ENCODE peak calls at places on chromosomes 5 and 9, in four cellular contexts. R is CD8-positive, alpha-beta T cell; O is cardiac muscle cell; N is neuronal stem cell. V is an unnamed sample.

GRCh38 chr9:102101723-102102122 is 363.3 kb upstream of the GRIN3A start:
- DNase-seq in R (no peak), O (no peak), N (no peak), V (no peak)

GRCh38 chr5:56676091-56676768 is 139.1 kb upstream of the MAP3K1 start:
- DNase-seq in R (no peak), O (no peak), N (no peak), V (no peak)

GRCh38 chr5:138752341-138752950 is 779 bp upstream of the CTNNA1 start:
- DNase-seq in R (no peak), O (peak), N (peak), V (no peak)

GRCh38 chr5:107553063-107553676 is 117.6 kb downstream of the EFNA5 start:
- DNase-seq in R (no peak), O (peak), N (no peak), V (no peak)

GRCh38 chr5:26807231-26808199 is 230.9 kb downstream of the CDH9 start:
- DNase-seq in R (no peak), O (no peak), N (no peak), V (no peak)

GRCh38 chr5:103645816-103646215 is 83.2 kb upstream of the NUDT12 start:
- DNase-seq in R (no peak), O (no peak), N (no peak), V (no peak)

GRCh38 chr5:115602585-115603125 is 376 bp upstream of the TICAM2 start:
- DNase-seq in R (no peak), O (no peak), N (peak), V (no peak)

GRCh38 chr9:101028346-101029299 is at the start of gene PLPPR1:
- DNase-seq in R (no peak), O (peak), N (peak), V (peak)

GRCh38 chr5:179623906-179624741 is 653 bp upstream of the HNRNPH1 start:
- DNase-seq in R (peak), O (peak), N (no peak), V (peak)

GRCh38 chr9:118222375-118222774 is 518.2 kb downstream of the TLR4 start:
- DNase-seq in R (no peak), O (no peak), N (peak), V (no peak)

GRCh38 chr5:84287964-84288363 is 96.7 kb downstream of the EDIL3 start:
- DNase-seq in R (no peak), O (peak), N (no peak), V (peak)

GRCh38 chr9:135288941-135289534 is 190.5 kb upstream of the PPP1R26 start:
- DNase-seq in R (no peak), O (no peak), N (no peak), V (no peak)

GRCh38 chr9:68472119-68472518 is 68.6 kb downstream of the TMEM252 start:
- DNase-seq in R (no peak), O (no peak), N (no peak), V (no peak)

GRCh38 chr5:116502616-116503015 is 72.0 kb downstream of the SEMA6A start:
- DNase-seq in R (no peak), O (peak), N (no peak), V (no peak)

GRCh38 chr5:116788851-116789403 is 214.3 kb upstream of the SEMA6A start:
- DNase-seq in R (no peak), O (no peak), N (no peak), V (no peak)

GRCh38 chr5:68374770-68375518 is 159.4 kb downstream of the PIK3R1 start:
- DNase-seq in R (no peak), O (peak), N (no peak), V (no peak)

GRCh38 chr5:71537681-71538080 is 49.5 kb upstream of the MCCC2 start:
- DNase-seq in R (no peak), O (peak), N (no peak), V (no peak)

GRCh38 chr9:37650873-37651768 is at the start of gene FRMPD1:
- DNase-seq in R (peak), O (peak), N (no peak), V (no peak)

GRCh38 chr9:75858497-75859092 is 31.9 kb upstream of the PCSK5 start:
- DNase-seq in R (no peak), O (no peak), N (no peak), V (no peak)

GRCh38 chr9:34685591-34685990 is 5.5 kb downstream of the CCL19 start:
- DNase-seq in R (no peak), O (no peak), N (no peak), V (no peak)

GRCh38 chr5:179240561-179240960 is 104.7 kb downstream of the ADAMTS2 start:
- DNase-seq in R (no peak), O (no peak), N (no peak), V (no peak)

GRCh38 chr9:79711874-79712273 is 140.1 kb downstream of the TLE4 start:
- DNase-seq in R (no peak), O (no peak), N (no peak), V (no peak)

GRCh38 chr9:123349691-123350480 is 6.1 kb upstream of the CRB2 start:
- DNase-seq in R (peak), O (peak), N (peak), V (no peak)

GRCh38 chr9:112041536-112042243 is 133.4 kb downstream of the SUSD1 start:
- DNase-seq in R (no peak), O (peak), N (no peak), V (peak)

GRCh38 chr5:113099822-113100221 is 123.2 kb downstream of the DCP2 start:
- DNase-seq in R (no peak), O (no peak), N (no peak), V (no peak)

GRCh38 chr9:124803911-124804310 is 27.0 kb downstream of the OLFML2A start:
- DNase-seq in R (no peak), O (no peak), N (no peak), V (no peak)

GRCh38 chr9:131278421-131279111 is 2.3 kb upstream of the FAM78A start:
- DNase-seq in R (no peak), O (no peak), N (no peak), V (no peak)

GRCh38 chr5:133902521-133903118 is 65.8 kb downstream of the C5orf15 start:
- DNase-seq in R (no peak), O (peak), N (no peak), V (no peak)

GRCh38 chr5:39424751-39425524 is at the start of gene DAB2:
- DNase-seq in R (peak), O (peak), N (peak), V (peak)

GRCh38 chr9:93304574-93305496 is 120.9 kb downstream of the WNK2 start:
- DNase-seq in R (no peak), O (peak), N (peak), V (no peak)

GRCh38 chr9:135329571-135330306 is 149.8 kb upstream of the PPP1R26 start:
- DNase-seq in R (no peak), O (no peak), N (no peak), V (no peak)

GRCh38 chr9:137305060-137305787 is 3.2 kb upstream of the NRARP start:
- DNase-seq in R (peak), O (peak), N (peak), V (no peak)

GRCh38 chr5:54387659-54388232 is 67.8 kb upstream of the HSPB3 start:
- DNase-seq in R (no peak), O (peak), N (no peak), V (no peak)

GRCh38 chr9:78982849-78983248 is 588.9 kb upstream of the TLE4 start:
- DNase-seq in R (no peak), O (peak), N (no peak), V (peak)

GRCh38 chr5:150538007-150538917 is 30.3 kb downstream of the NDST1 start:
- DNase-seq in R (no peak), O (peak), N (no peak), V (no peak)

GRCh38 chr9:97629136-97629535 is 4.0 kb downstream of the TSTD2 start:
- DNase-seq in R (no peak), O (no peak), N (no peak), V (no peak)

GRCh38 chr9:113484258-113484730 is 20.8 kb downstream of the RGS3 start:
- DNase-seq in R (no peak), O (peak), N (no peak), V (no peak)

GRCh38 chr9:80052830-80053229 is 481.1 kb downstream of the TLE4 start:
- DNase-seq in R (no peak), O (no peak), N (no peak), V (no peak)

GRCh38 chr5:177355162-177355867 is 2.4 kb upstream of the RGS14 start:
- DNase-seq in R (no peak), O (no peak), N (no peak), V (no peak)

GRCh38 chr5:177357459-177358332 is at the start of gene RGS14:
- DNase-seq in R (peak), O (peak), N (no peak), V (no peak)

GRCh38 chr5:177355868-177356168 is 1.9 kb upstream of the RGS14 start:
- DNase-seq in R (no peak), O (no peak), N (no peak), V (no peak)

GRCh38 chr5:177358333-177358939 is 712 bp downstream of the RGS14 start:
- DNase-seq in R (no peak), O (no peak), N (no peak), V (no peak)

DNA sequence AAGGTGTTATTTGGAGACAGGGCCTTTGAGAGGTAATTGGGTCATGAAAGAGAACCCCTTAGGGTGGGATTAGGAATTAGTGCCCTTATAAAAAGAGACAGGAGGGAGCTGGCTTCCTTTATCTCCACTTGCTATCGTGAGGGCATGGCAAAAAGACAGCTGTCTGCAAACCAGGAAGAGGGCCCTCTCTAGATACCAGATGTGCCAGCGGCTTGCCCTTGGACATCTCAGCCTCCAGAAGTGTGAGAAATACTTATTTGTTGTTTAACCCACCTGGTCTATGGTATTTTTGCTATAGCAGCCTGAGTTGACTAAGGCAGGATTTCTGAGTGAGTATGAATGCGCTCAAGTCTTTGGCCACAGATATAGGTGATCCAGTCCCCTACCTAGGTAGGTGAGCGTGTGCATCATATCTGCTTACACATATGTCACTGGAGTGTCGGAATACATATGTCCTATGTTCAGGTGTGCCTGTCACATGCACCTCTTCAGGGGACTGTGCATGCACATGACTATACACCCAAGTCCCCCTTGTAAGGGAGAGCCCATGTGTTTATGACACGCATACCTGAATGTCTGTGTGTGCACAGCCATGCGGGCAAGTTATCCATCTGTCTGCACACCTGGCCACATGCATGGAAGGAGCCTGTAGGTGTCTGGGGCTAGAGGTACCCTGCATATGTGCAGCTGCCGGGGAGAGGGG is 817 bp upstream of the RGS14 start:
- DNase-seq in R (no peak), O (no peak), N (no peak), V (no peak)
- H3K4me3 ChIP-seq in R (peak), O (no peak), N (no peak), V (no peak)

GRCh38 chr9:129036923-129037766 is 719 bp downstream of the MIGA2 start:
- DNase-seq in R (no peak), O (no peak), N (no peak), V (no peak)

GRCh38 chr9:129036241-129036922 is at the start of gene MIGA2:
- DNase-seq in R (peak), O (peak), N (peak), V (peak)

GRCh38 chr9:129040113-129040643 is 3.8 kb downstream of the MIGA2 start:
- DNase-seq in R (no peak), O (no peak), N (no peak), V (no peak)

GRCh38 chr9:129037767-129038098 is 1.3 kb downstream of the MIGA2 start:
- DNase-seq in R (no peak), O (peak), N (no peak), V (no peak)

DNA sequence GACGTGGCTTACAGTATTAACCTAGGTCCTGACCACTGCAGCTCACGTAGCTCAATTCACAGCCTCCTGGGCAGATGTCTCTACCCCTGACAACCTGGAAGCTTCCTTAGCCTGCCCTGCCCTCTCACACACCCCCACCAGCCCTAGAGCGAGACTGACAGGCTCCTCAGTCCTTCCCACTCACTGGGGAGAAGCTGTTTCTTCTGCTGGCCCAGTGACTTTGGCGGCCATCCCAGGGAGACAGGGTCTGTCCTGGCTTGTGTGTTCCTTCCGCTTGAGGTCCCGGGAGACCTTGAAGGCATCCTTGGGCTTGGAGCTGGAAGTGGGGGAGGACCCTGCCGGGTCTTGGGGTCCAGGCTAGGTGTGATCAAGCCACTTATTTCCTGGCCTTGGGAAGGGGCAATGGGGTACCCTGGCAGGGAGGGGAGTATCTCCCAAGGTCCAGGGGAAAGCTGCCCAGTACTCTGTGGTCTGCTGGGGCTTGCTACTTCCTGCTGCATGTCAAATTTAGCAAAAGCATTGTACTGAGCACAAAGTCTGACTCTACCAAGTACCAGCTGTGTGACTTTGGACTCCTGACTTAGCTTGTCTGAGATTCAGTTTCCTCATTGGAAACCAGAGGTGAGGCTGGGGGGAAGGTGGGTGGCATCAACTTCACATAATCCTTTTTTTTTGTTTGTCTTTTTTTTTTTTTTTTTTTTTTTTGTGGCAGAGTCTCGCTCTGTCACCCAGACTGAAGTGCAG is 1.9 kb downstream of the MIGA2 start:
- DNase-seq in R (no peak), O (peak), N (no peak), V (no peak)
- H3K4me3 ChIP-seq in R (no peak), O (no peak), N (peak), V (no peak)

GRCh38 chr5:175059687-175060194 is 335.4 kb downstream of the MSX2 start:
- DNase-seq in R (no peak), O (no peak), N (peak), V (no peak)
- H3K4me3 ChIP-seq in R (peak), O (no peak), N (no peak), V (no peak)

GRCh38 chr5:10266839-10267238 is 16.8 kb downstream of the CCT5 start:
- DNase-seq in R (no peak), O (no peak), N (no peak), V (no peak)

GRCh38 chr5:10262121-10262774 is 12.2 kb downstream of the CCT5 start:
- DNase-seq in R (no peak), O (peak), N (no peak), V (no peak)

GRCh38 chr5:10262995-10263394 is 12.9 kb downstream of the CCT5 start:
- DNase-seq in R (no peak), O (no peak), N (no peak), V (no peak)

GRCh38 chr5:10265245-10266109 is 15.4 kb downstream of the CCT5 start:
- DNase-seq in R (no peak), O (no peak), N (no peak), V (no peak)

DNA sequence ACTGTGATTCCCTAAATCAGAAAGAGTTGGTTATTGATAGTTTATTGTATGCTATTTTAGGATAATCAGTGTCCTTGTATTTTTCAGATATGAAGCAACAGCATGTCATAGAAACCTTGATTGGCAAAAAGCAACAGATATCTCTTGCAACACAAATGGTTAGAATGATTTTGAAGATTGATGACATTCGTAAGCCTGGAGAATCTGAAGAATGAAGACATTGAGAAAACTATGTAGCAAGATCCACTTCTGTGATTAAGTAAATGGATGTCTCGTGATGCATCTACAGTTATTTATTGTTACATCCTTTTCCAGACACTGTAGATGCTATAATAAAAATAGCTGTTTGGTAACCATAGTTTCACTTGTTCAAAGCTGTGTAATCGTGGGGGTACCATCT is 14.5 kb downstream of the CCT5 start:
- DNase-seq in R (no peak), O (no peak), N (no peak), V (no peak)
- H3K4me3 ChIP-seq in R (no peak), O (no peak), N (no peak), V (no peak)

GRCh38 chr5:159906463-159906862 is 9.8 kb upstream of the ADRA1B start:
- DNase-seq in R (no peak), O (no peak), N (no peak), V (no peak)
- H3K4me3 ChIP-seq in R (no peak), O (no peak), N (no peak), V (no peak)

GRCh38 chr9:82184524-82184923 is 196.0 kb downstream of the SPATA31D1 start:
- DNase-seq in R (no peak), O (no peak), N (no peak), V (no peak)
- H3K4me3 ChIP-seq in R (no peak), O (no peak), N (no peak), V (no peak)

V was measured in kidney epithelial cell.